ENCODE peak calls at places on chromosome 1, in ten cellular contexts. G is neural crest cell, H is SK-N-SH, N is AG10803, I is right atrium auricular region, R is epithelial cell of esophagus, Z is NB4, K is heart left ventricle, L is endothelial cell, W is dorsolateral prefrontal cortex. X is an unnamed sample.

GRCh38 chr1:42913426-42914091 is 45.1 kb downstream of the SLC2A1 start:
- DNase-seq in G (peak), Z (peak), R (peak), L (peak), K (no peak), N (peak), I (no peak), H (peak), W (no peak), X (peak)

GRCh38 chr1:201277441-201277840 is 5.9 kb upstream of the PKP1 start:
- DNase-seq in K (no peak), G (no peak), Z (no peak), N (no peak), L (no peak), I (no peak), W (no peak), H (no peak), R (peak), X (no peak)

GRCh38 chr1:245155186-245156040 is 628 bp downstream of the KIF26B start:
- DNase-seq in Z (peak), H (peak), G (peak), K (no peak), W (peak), N (peak), L (peak), I (peak), R (peak), X (no peak)

GRCh38 chr1:19445417-19446342 is 39.7 kb downstream of the CAPZB start:
- DNase-seq in G (no peak), K (no peak), I (no peak), H (peak), R (no peak), N (peak), Z (no peak), W (no peak), L (peak), X (peak)

GRCh38 chr1:240337795-240338194 is 246.1 kb downstream of the FMN2 start:
- DNase-seq in R (peak), N (peak), I (no peak), H (peak), W (no peak), G (no peak), Z (no peak), K (no peak), L (no peak), X (no peak)

GRCh38 chr1:1144122-1144842 is 28.4 kb upstream of the C1orf159 start:
- DNase-seq in K (no peak), G (no peak), R (peak), N (no peak), H (no peak), Z (peak), L (no peak), W (no peak), I (no peak), X (no peak)

GRCh38 chr1:26126321-26127084 is 14.9 kb downstream of the PDIK1L start:
- DNase-seq in L (no peak), R (peak), G (no peak), K (no peak), Z (peak), N (no peak), I (no peak), W (no peak), H (no peak), X (no peak)

GRCh38 chr1:85581138-85581801 is 709 bp downstream of the CCN1 start:
- DNase-seq in W (no peak), H (peak), G (peak), I (peak), K (peak), L (peak), N (peak), R (peak), Z (no peak), X (peak)

GRCh38 chr1:70487910-70488665 is 77.0 kb downstream of the CTH start:
- DNase-seq in K (no peak), Z (peak), G (peak), N (no peak), W (no peak), R (peak), L (peak), H (peak), I (no peak), X (no peak)

GRCh38 chr1:35298464-35298863 is 30.0 kb downstream of the ZMYM4 start:
- DNase-seq in K (no peak), G (no peak), W (no peak), I (no peak), R (peak), H (peak), N (peak), Z (peak), L (peak), X (no peak)

GRCh38 chr1:235867903-235868469 is 1.3 kb upstream of the LYST start:
- DNase-seq in N (no peak), L (no peak), G (no peak), I (no peak), R (no peak), Z (peak), W (no peak), K (no peak), H (no peak), X (no peak)

GRCh38 chr1:161088587-161089110 is 709 bp downstream of the NECTIN4 start:
- DNase-seq in N (peak), H (no peak), Z (no peak), K (no peak), I (no peak), G (no peak), R (peak), W (no peak), L (no peak), X (no peak)

GRCh38 chr1:32388641-32389040 is 5.6 kb downstream of the BSDC1 start:
- DNase-seq in R (no peak), I (no peak), W (no peak), Z (no peak), H (no peak), K (no peak), L (no peak), N (no peak), G (no peak), X (no peak)

GRCh38 chr1:24929091-24929875 is 793 bp downstream of the RUNX3 start:
- DNase-seq in L (peak), I (no peak), H (peak), N (peak), W (no peak), R (peak), Z (peak), K (no peak), G (no peak), X (no peak)

GRCh38 chr1:113930499-113931161 is 1.5 kb downstream of the HIPK1 start:
- DNase-seq in L (peak), K (no peak), W (no peak), Z (peak), R (peak), G (no peak), H (peak), N (peak), I (no peak), X (no peak)

GRCh38 chr1:162972768-162973167 is 96.4 kb upstream of the RGS4 start:
- DNase-seq in N (no peak), I (no peak), L (no peak), K (no peak), W (no peak), H (no peak), R (no peak), G (no peak), Z (no peak), X (no peak)

GRCh38 chr1:172135923-172136610 is 284.4 kb upstream of the C1orf105 start:
- DNase-seq in R (no peak), Z (no peak), G (no peak), L (no peak), I (no peak), W (no peak), N (peak), K (no peak), H (no peak), X (no peak)

GRCh38 chr1:198056255-198056654 is 100.5 kb upstream of the NEK7 start:
- DNase-seq in I (no peak), G (no peak), L (peak), N (no peak), R (peak), Z (peak), W (no peak), K (no peak), H (peak), X (no peak)

GRCh38 chr1:162475089-162475488 is 22.5 kb upstream of the UHMK1 start:
- DNase-seq in H (no peak), I (no peak), Z (no peak), G (no peak), W (no peak), N (no peak), R (peak), L (no peak), K (no peak), X (no peak)

GRCh38 chr1:84947536-84948410 is 49.1 kb downstream of the MCOLN2 start:
- DNase-seq in H (no peak), R (peak), Z (no peak), L (no peak), N (no peak), I (no peak), K (no peak), G (no peak), W (no peak), X (no peak)

GRCh38 chr1:23568608-23569383 is 9.5 kb upstream of the ID3 start:
- DNase-seq in W (no peak), G (no peak), L (no peak), I (no peak), K (no peak), N (no peak), H (peak), R (no peak), Z (no peak), X (no peak)

GRCh38 chr1:109918077-109918606 is 7.5 kb downstream of the CSF1 start:
- DNase-seq in N (no peak), I (no peak), Z (peak), R (no peak), G (no peak), W (no peak), K (no peak), H (no peak), L (no peak), X (no peak)

GRCh38 chr1:86069757-86070145 is 86.8 kb downstream of the COL24A1 start:
- DNase-seq in Z (no peak), K (no peak), G (no peak), N (peak), I (no peak), R (peak), W (no peak), L (no peak), H (no peak), X (no peak)

GRCh38 chr1:3430406-3430805 is 24.1 kb upstream of the ARHGEF16 start:
- DNase-seq in W (no peak), L (no peak), I (no peak), G (no peak), N (no peak), Z (no peak), R (no peak), H (no peak), K (peak), X (no peak)

GRCh38 chr1:165549908-165550480 is 6.2 kb downstream of the LRRC52 start:
- DNase-seq in I (no peak), K (no peak), W (no peak), N (no peak), Z (no peak), L (no peak), H (no peak), G (no peak), R (no peak), X (no peak)

GRCh38 chr1:234985531-234986294 is 142.9 kb downstream of the TOMM20 start:
- DNase-seq in R (no peak), K (no peak), L (no peak), H (no peak), N (no peak), Z (no peak), W (no peak), G (no peak), I (no peak), X (no peak)

GRCh38 chr1:228664399-228664914 is 70.8 kb upstream of the RHOU start:
- DNase-seq in L (peak), G (peak), N (peak), H (peak), I (peak), Z (peak), R (peak), W (peak), K (peak), X (peak)

GRCh38 chr1:63714482-63714760 is 59.4 kb upstream of the ROR1 start:
- DNase-seq in H (no peak), L (no peak), W (no peak), Z (no peak), R (no peak), G (no peak), I (no peak), K (no peak), N (no peak), X (no peak)

GRCh38 chr1:9247894-9248293 is 13.3 kb downstream of the H6PD start:
- DNase-seq in W (no peak), K (peak), L (no peak), Z (no peak), R (no peak), N (no peak), H (no peak), G (no peak), I (no peak), X (no peak)

GRCh38 chr1:117143172-117143571 is 21.6 kb upstream of the TRIM45 start:
- DNase-seq in H (no peak), N (no peak), I (no peak), L (no peak), R (no peak), G (no peak), K (no peak), W (no peak), Z (no peak), X (no peak)

GRCh38 chr1:214571281-214571680 is 19.9 kb upstream of the PTPN14 start:
- DNase-seq in Z (no peak), R (no peak), H (no peak), N (no peak), I (no peak), W (no peak), G (no peak), L (no peak), K (no peak), X (no peak)

GRCh38 chr1:108572182-108572581 is 12.3 kb downstream of the EEIG2 start:
- DNase-seq in I (no peak), N (no peak), G (no peak), L (no peak), Z (no peak), R (no peak), K (no peak), W (no peak), H (no peak), X (no peak)

GRCh38 chr1:16168622-16169021 is 12.8 kb upstream of the EPHA2 start:
- DNase-seq in I (no peak), G (no peak), K (no peak), W (no peak), N (no peak), R (no peak), Z (no peak), H (no peak), L (no peak), X (no peak)

GRCh38 chr1:7712731-7713323 is 58.3 kb upstream of the VAMP3 start:
- DNase-seq in R (no peak), W (no peak), N (no peak), G (no peak), Z (no peak), H (no peak), L (no peak), I (no peak), K (no peak), X (no peak)

GRCh38 chr1:86466986-86467385 is 1.7 kb upstream of the CLCA1 start:
- DNase-seq in R (peak), K (no peak), L (no peak), I (no peak), W (no peak), G (no peak), Z (no peak), H (no peak), N (no peak), X (no peak)

GRCh38 chr1:228162286-228163003 is 3.2 kb upstream of the IBA57 start:
- DNase-seq in N (peak), L (no peak), H (no peak), W (no peak), G (no peak), Z (no peak), R (peak), K (peak), I (no peak), X (no peak)

GRCh38 chr1:224219011-224219611 is 36.1 kb downstream of the DEGS1 start:
- DNase-seq in H (no peak), K (no peak), R (peak), W (no peak), Z (no peak), I (no peak), L (no peak), G (no peak), N (no peak), X (no peak)

GRCh38 chr1:88985692-88986091 is 6.7 kb downstream of the KYAT3 start:
- DNase-seq in R (peak), W (no peak), L (no peak), H (no peak), I (no peak), K (no peak), G (no peak), Z (no peak), N (no peak), X (no peak)

GRCh38 chr1:30842698-30843354 is 65.7 kb downstream of the SDC3 start:
- DNase-seq in L (no peak), Z (no peak), W (no peak), G (no peak), N (peak), R (no peak), I (no peak), H (no peak), K (no peak), X (no peak)

DNA sequence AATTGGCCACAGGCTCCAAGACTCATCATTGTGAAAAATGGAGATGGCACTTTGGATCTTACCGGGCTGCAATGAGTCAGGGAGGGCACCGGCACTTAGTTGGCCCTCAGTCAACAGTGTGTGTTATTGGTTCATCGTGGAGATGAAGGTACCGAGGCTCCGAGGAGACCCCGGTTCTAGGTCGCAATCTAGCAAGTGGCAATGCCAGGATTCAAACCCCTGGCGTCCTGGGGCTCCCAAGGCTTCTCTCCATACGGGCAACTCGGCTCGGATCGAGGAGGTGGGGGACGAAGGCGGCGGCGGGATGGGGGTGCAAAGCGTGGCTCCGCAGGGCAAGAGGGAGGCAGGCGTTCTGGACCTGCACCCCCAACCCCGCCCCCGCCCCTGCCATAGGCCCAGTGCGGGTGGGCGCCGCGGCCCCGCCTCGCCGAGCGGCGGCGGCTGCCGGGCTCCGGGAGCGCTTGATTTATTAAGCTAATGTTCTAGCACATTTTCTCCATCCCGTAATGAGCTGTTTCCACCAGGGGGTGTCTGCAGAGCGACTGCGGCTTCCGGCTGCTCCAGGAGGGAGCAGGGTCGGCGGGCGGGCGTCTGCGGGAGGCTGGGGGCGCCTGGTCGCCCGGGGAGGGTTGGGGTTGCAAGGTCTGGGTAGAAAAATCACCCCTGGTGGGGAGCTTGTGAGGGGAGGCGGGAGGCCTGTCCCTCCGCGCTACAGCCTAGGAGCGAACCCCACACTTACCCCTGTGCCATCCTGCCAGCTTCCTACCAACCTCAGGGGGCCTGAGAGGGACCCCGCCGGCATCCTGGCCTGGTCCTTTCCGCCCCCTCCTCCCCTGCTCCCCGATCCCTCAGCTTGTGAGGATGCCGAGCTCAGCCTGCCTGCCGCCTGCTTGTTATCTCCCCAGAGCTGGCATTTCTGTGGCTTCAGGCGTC is 48.7 kb upstream of the ACOT11 start:
- DNase-seq in N (peak), H (peak), I (no peak), G (peak), Z (peak), R (peak), W (peak), L (peak), K (no peak), X (peak)
- TF ChIP-seq CTCF in N (peak), H (peak), I (peak), G (peak), Z (peak), R (peak), W (peak), L (peak), K (peak), X (peak)

GRCh38 chr1:6029351-6029750 is 16.3 kb upstream of the KCNAB2 start:
- DNase-seq in N (no peak), G (no peak), L (no peak), R (no peak), Z (no peak), I (no peak), W (no peak), K (no peak), H (no peak), X (no peak)

GRCh38 chr1:6030144-6030543 is 15.5 kb upstream of the KCNAB2 start:
- DNase-seq in N (no peak), H (no peak), L (no peak), K (no peak), I (no peak), R (no peak), G (no peak), W (no peak), Z (no peak), X (no peak)

GRCh38 chr1:6027591-6027990 is 18.1 kb upstream of the KCNAB2 start:
- DNase-seq in Z (no peak), N (no peak), G (no peak), K (no peak), W (no peak), H (no peak), I (no peak), L (no peak), R (no peak), X (no peak)

GRCh38 chr1:6026095-6026809 is 19.4 kb upstream of the KCNAB2 start:
- DNase-seq in K (peak), I (peak), H (no peak), N (peak), L (no peak), G (no peak), Z (peak), R (peak), W (no peak), X (no peak)

GRCh38 chr1:6028042-6028895 is 17.4 kb upstream of the KCNAB2 start:
- DNase-seq in L (no peak), H (no peak), K (no peak), W (no peak), I (peak), G (no peak), Z (peak), R (peak), N (no peak), X (no peak)
- TF ChIP-seq CTCF in L (no peak), H (no peak), K (no peak), W (no peak), I (no peak), G (no peak), Z (peak), R (peak), N (no peak), X (no peak)

GRCh38 chr1:153942766-153943549 is 3.6 kb downstream of the DENND4B start:
- DNase-seq in L (no peak), K (no peak), Z (no peak), R (no peak), N (no peak), G (no peak), I (no peak), W (no peak), H (peak), X (no peak)
- TF ChIP-seq CTCF in L (no peak), K (no peak), Z (no peak), R (no peak), N (no peak), G (no peak), I (no peak), W (no peak), H (no peak), X (no peak)

GRCh38 chr1:66239834-66240233 is 294.1 kb upstream of the SGIP1 start:
- DNase-seq in Z (peak), N (peak), G (no peak), R (no peak), I (no peak), L (no peak), W (no peak), H (no peak), K (no peak), X (no peak)
- TF ChIP-seq CTCF in Z (no peak), N (peak), G (peak), R (no peak), I (no peak), L (no peak), W (no peak), H (no peak), K (no peak), X (no peak)

DNA sequence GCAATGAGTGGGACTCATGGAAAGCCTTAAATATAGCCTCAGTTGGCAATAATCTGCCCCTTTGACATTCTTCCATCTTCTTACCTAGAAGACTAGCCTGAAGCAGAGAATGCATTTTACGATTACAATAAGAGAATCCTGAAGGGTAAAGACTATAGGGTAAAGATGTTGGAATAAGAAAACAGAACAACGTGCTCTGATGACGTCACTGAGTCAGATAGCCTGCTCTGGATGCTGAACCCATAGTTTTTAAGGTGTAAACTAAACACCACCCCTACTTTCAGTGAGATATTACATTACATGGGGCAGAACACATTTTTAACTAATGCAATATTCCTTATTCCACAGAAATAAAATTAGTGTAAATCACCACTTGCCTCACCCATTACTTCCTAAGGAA is 240.4 kb downstream of the KCNT2 start:
- DNase-seq in W (no peak), L (no peak), N (no peak), R (no peak), K (no peak), H (no peak), I (no peak), Z (no peak), G (no peak), X (no peak)
- TF ChIP-seq CTCF in W (no peak), L (no peak), N (no peak), R (no peak), K (no peak), H (no peak), I (no peak), Z (no peak), G (no peak), X (no peak)